ENCODE peak calls at places on chromosome 5, in six cellular contexts. M is RWPE1, C is endothelial cell, K is WTC11, A is Caco-2, U is heart left ventricle. R is an unnamed sample.

GRCh38 chr5:68953885-68954617 is 139.8 kb upstream of the SLC30A5 start:
- DNase-seq in M (no peak), C (no peak), K (no peak), A (no peak), U (no peak), R (no peak)

GRCh38 chr5:16713386-16713928 is 96.7 kb upstream of the RETREG1 start:
- DNase-seq in M (no peak), C (peak; percentile 70), K (peak; percentile 53), A (no peak), U (no peak), R (no peak)

GRCh38 chr5:79798892-79799590 is 109.4 kb downstream of the CMYA5 start:
- DNase-seq in M (no peak), C (no peak), K (no peak), A (no peak), U (no peak), R (no peak)

GRCh38 chr5:140322751-140323731 is 20.1 kb upstream of the PFDN1 start:
- DNase-seq in M (peak; percentile 63), C (no peak), K (no peak), A (no peak), U (peak; percentile 42), R (no peak)

GRCh38 chr5:178683758-178684157 is 46.7 kb downstream of the ZNF354A start:
- DNase-seq in M (no peak), C (no peak), K (no peak), A (no peak), U (no peak), R (no peak)

GRCh38 chr5:122311888-122312669 is at the start of gene SNCAIP:
- DNase-seq in M (peak; percentile 43), C (peak; percentile 64), K (peak; percentile 62), A (peak; percentile 63), U (peak; percentile 54), R (peak; percentile 38)

GRCh38 chr5:71651554-71651953 is 64.4 kb downstream of the MCCC2 start:
- DNase-seq in M (no peak), C (no peak), K (no peak), A (no peak), U (no peak), R (no peak)

GRCh38 chr5:55533806-55534435 is 843 bp downstream of the PLPP1 start:
- DNase-seq in M (peak; percentile 57), C (no peak), K (no peak), A (no peak), U (no peak), R (peak; percentile 56)

GRCh38 chr5:139381837-139382361 is 1.2 kb downstream of the SLC23A1 start:
- DNase-seq in M (no peak), C (no peak), K (no peak), A (no peak), U (no peak), R (no peak)

GRCh38 chr5:77213601-77214000 is 3.1 kb downstream of the PDE8B start:
- DNase-seq in M (no peak), C (no peak), K (no peak), A (no peak), U (no peak), R (no peak)

GRCh38 chr5:44807269-44807668 is 1.5 kb upstream of the MRPS30 start:
- DNase-seq in M (peak; percentile 35), C (no peak), K (no peak), A (no peak), U (no peak), R (no peak)

GRCh38 chr5:134993161-134993560 is 25.5 kb downstream of the CATSPER3 start:
- DNase-seq in M (no peak), C (no peak), K (no peak), A (no peak), U (no peak), R (no peak)

GRCh38 chr5:56164371-56164770 is 68.8 kb downstream of the ANKRD55 start:
- DNase-seq in M (no peak), C (no peak), K (no peak), A (no peak), U (no peak), R (no peak)

GRCh38 chr5:11904270-11904906 is at the start of gene CTNND2:
- DNase-seq in M (peak; percentile 14), C (peak; percentile 71), K (peak; percentile 86), A (peak; percentile 17), U (peak; percentile 19), R (no peak)

GRCh38 chr5:80407735-80408474 is at the start of gene ZFYVE16:
- DNase-seq in M (peak; percentile 99), C (peak; percentile 99), K (peak; percentile 98), A (peak; percentile 99), U (peak; percentile 99), R (peak; percentile 96)

GRCh38 chr5:14435481-14435880 is 146.1 kb upstream of the OTULINL start:
- DNase-seq in M (no peak), C (no peak), K (no peak), A (no peak), U (no peak), R (no peak)

GRCh38 chr5:1975406-1975715 is 92.6 kb upstream of the IRX4 start:
- DNase-seq in M (peak; percentile 38), C (no peak), K (no peak), A (no peak), U (no peak), R (no peak)

GRCh38 chr5:132209901-132210545 is 17.6 kb downstream of the P4HA2 start:
- DNase-seq in M (no peak), C (no peak), K (no peak), A (no peak), U (peak; percentile 13), R (no peak)

GRCh38 chr5:62206150-62206829 is 99.7 kb upstream of the KIF2A start:
- DNase-seq in M (no peak), C (peak; percentile 17), K (peak; percentile 64), A (peak; percentile 15), U (no peak), R (no peak)
- TF ChIP-seq CTCF in M (no peak), C (no peak), K (no peak), A (peak; percentile 1), U (no peak), R (no peak)

GRCh38 chr5:171335616-171336015 is 26.6 kb downstream of the TLX3 start:
- DNase-seq in M (no peak), C (no peak), K (no peak), A (no peak), U (no peak), R (no peak)

GRCh38 chr5:171340042-171340441 is 31.0 kb downstream of the TLX3 start:
- DNase-seq in M (no peak), C (no peak), K (no peak), A (no peak), U (no peak), R (no peak)

GRCh38 chr5:171340491-171340890 is 31.4 kb downstream of the TLX3 start:
- DNase-seq in M (no peak), C (no peak), K (no peak), A (no peak), U (no peak), R (no peak)

GRCh38 chr5:171336486-171337206 is 27.6 kb downstream of the TLX3 start:
- DNase-seq in M (peak; percentile 55), C (peak; percentile 30), K (peak; percentile 51), A (peak; percentile 50), U (peak; percentile 26), R (no peak)

GRCh38 chr5:171337207-171337562 is 28.1 kb downstream of the TLX3 start:
- DNase-seq in M (no peak), C (no peak), K (no peak), A (no peak), U (no peak), R (no peak)
- TF ChIP-seq CTCF in M (peak; percentile 35), C (no peak), K (no peak), A (peak; percentile 6), U (no peak), R (no peak)

DNA sequence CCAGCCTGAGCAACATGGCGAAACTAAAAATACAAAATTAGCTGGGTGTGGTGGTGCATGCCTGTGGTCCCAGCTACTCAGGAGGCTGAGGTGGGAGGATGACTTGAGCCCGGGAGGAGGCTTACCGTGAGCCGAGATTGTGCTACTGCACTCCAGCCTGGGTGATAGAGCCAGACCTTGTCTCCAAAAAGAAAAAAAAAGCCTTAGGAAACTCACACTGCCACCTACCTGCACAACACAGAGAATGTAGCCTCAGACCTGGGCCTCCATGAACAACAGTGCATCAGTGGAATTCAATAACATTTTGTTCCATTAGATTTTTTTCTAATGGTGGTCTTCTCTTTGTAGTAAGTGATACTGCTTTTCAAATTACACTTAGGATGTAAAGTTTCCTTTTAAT is 63.8 kb upstream of the RARS1 start:
- DNase-seq in M (peak; percentile 32), C (no peak), K (no peak), A (peak; percentile 32), U (no peak), R (no peak)
- TF ChIP-seq CTCF in M (no peak), C (no peak), K (no peak), A (no peak), U (no peak), R (no peak)

GRCh38 chr5:176559683-176560082 is 10.5 kb downstream of the CDHR2 start:
- DNase-seq in M (no peak), C (no peak), K (no peak), A (no peak), U (no peak), R (no peak)
- TF ChIP-seq CTCF in M (no peak), C (no peak), K (no peak), A (no peak), U (no peak), R (no peak)